ENCODE peak calls at places on chromosomes 11 and 22, in five cellular contexts. N, S, X, C and A are unnamed samples.

GRCh38 chr11:107301886-107302285 is 155.7 kb downstream of the CWF19L2 start:
- DNase-seq in N (peak), S (no peak), C (no peak), X (no peak), A (no peak)

GRCh38 chr11:118304227-118304808 is at the start of gene CD3E:
- DNase-seq in S (no peak), X (peak), C (no peak), N (no peak), A (no peak)

GRCh38 chr11:114321621-114322257 is 25.5 kb downstream of the NNMT start:
- DNase-seq in X (no peak), N (peak), C (no peak), S (peak), A (no peak)

GRCh38 chr22:23803001-23803819 is 16.4 kb downstream of the SMARCB1 start:
- DNase-seq in X (no peak), C (no peak), S (no peak), N (no peak), A (peak)

GRCh38 chr11:103888541-103888951 is 147.9 kb upstream of the DDI1 start:
- DNase-seq in C (no peak), X (no peak), N (no peak), S (no peak), A (no peak)

GRCh38 chr22:38989461-38989860 is 7.3 kb downstream of the APOBEC3B start:
- DNase-seq in S (no peak), C (no peak), X (no peak), N (no peak), A (no peak)

GRCh38 chr11:11458523-11458922 is 105.5 kb upstream of the CSNK2A3 start:
- DNase-seq in C (no peak), N (no peak), S (no peak), X (no peak), A (no peak)

GRCh38 chr11:79406376-79406775 is 34.5 kb downstream of the TENM4 start:
- DNase-seq in S (no peak), N (no peak), X (no peak), C (peak), A (peak)

GRCh38 chr11:59380263-59381059 is 21.8 kb downstream of the OR5AN1 start:
- DNase-seq in X (no peak), S (no peak), C (no peak), N (no peak), A (peak)

GRCh38 chr11:33160147-33160546 is 1.1 kb downstream of the CSTF3 start:
- DNase-seq in S (peak), C (no peak), X (no peak), N (peak), A (no peak)

GRCh38 chr11:19365743-19366410 is 125.1 kb upstream of the E2F8 start:
- DNase-seq in S (no peak), N (peak), X (no peak), C (no peak), A (no peak)

GRCh38 chr11:64713031-64713780 is 9.8 kb downstream of the NRXN2 start:
- DNase-seq in C (no peak), X (no peak), S (peak), N (peak), A (no peak)

GRCh38 chr11:46674463-46675287 is 25.7 kb downstream of the ARHGAP1 start:
- DNase-seq in S (peak), N (no peak), C (no peak), X (no peak), A (no peak)

GRCh38 chr22:39401301-39401631 is 1.7 kb downstream of the TAB1 start:
- DNase-seq in N (no peak), X (no peak), S (no peak), C (no peak), A (no peak)

GRCh38 chr11:80327971-80328614 is 887.3 kb upstream of the TENM4 start:
- DNase-seq in X (no peak), N (no peak), S (peak), C (no peak), A (no peak)

GRCh38 chr22:44297662-44298061 is 15.1 kb downstream of the SHISAL1 start:
- DNase-seq in S (no peak), C (no peak), N (no peak), X (no peak), A (no peak)

GRCh38 chr11:119782673-119783072 is 53.7 kb upstream of the NECTIN1 start:
- DNase-seq in C (no peak), N (peak), X (no peak), S (peak), A (no peak)

GRCh38 chr11:86414032-86414431 is 39.3 kb downstream of the CCDC81 start:
- DNase-seq in N (no peak), S (no peak), X (no peak), C (no peak), A (no peak)

GRCh38 chr11:2655834-2656622 is 43.8 kb downstream of the KCNQ1OT1 start:
- DNase-seq in S (peak), C (no peak), X (no peak), N (no peak), A (no peak)

GRCh38 chr11:35412285-35412684 is 7.1 kb downstream of the SLC1A2 start:
- DNase-seq in X (no peak), N (peak), C (no peak), S (no peak), A (no peak)

GRCh38 chr11:28757725-28758515 is 649.7 kb downstream of the METTL15 start:
- DNase-seq in C (no peak), N (peak), X (no peak), S (peak), A (no peak)

GRCh38 chr11:94832604-94833238 is 64.6 kb downstream of the AMOTL1 start:
- DNase-seq in S (no peak), X (no peak), N (no peak), C (no peak), A (no peak)

GRCh38 chr11:60919320-60919719 is 4.9 kb upstream of the TMEM132A start:
- DNase-seq in X (no peak), S (no peak), C (no peak), N (no peak), A (no peak)

GRCh38 chr22:50535113-50535512 is 5.3 kb upstream of the TYMP start:
- DNase-seq in N (no peak), S (no peak), C (no peak), X (no peak), A (no peak)

GRCh38 chr22:50532353-50532700 is 2.5 kb upstream of the TYMP start:
- DNase-seq in X (no peak), C (no peak), N (no peak), S (no peak), A (no peak)

GRCh38 chr22:50530857-50531545 is 1.2 kb upstream of the TYMP start:
- DNase-seq in N (peak), X (peak), C (peak), S (peak), A (no peak)

GRCh38 chr22:50531546-50532352 is 1.9 kb upstream of the TYMP start:
- DNase-seq in N (peak), S (peak), X (peak), C (peak), A (no peak)

GRCh38 chr22:50532824-50533344 is 3.1 kb upstream of the TYMP start:
- DNase-seq in N (no peak), C (no peak), S (no peak), X (no peak), A (no peak)
- H3K4me3 ChIP-seq in N (no peak), C (no peak), S (no peak), X (no peak), A (no peak)

GRCh38 chr11:57205046-57205671 is 23.4 kb downstream of the LRRC55 start:
- DNase-seq in X (no peak), S (peak), C (no peak), N (peak), A (no peak)
- H3K4me3 ChIP-seq in X (no peak), S (no peak), C (no peak), N (no peak), A (no peak)

GRCh38 chr11:43581370-43582023 is 99.0 kb upstream of the HSD17B12 start:
- DNase-seq in C (no peak), X (no peak), N (no peak), S (no peak), A (no peak)
- H3K4me3 ChIP-seq in C (peak), X (no peak), N (no peak), S (no peak), A (no peak)

DNA sequence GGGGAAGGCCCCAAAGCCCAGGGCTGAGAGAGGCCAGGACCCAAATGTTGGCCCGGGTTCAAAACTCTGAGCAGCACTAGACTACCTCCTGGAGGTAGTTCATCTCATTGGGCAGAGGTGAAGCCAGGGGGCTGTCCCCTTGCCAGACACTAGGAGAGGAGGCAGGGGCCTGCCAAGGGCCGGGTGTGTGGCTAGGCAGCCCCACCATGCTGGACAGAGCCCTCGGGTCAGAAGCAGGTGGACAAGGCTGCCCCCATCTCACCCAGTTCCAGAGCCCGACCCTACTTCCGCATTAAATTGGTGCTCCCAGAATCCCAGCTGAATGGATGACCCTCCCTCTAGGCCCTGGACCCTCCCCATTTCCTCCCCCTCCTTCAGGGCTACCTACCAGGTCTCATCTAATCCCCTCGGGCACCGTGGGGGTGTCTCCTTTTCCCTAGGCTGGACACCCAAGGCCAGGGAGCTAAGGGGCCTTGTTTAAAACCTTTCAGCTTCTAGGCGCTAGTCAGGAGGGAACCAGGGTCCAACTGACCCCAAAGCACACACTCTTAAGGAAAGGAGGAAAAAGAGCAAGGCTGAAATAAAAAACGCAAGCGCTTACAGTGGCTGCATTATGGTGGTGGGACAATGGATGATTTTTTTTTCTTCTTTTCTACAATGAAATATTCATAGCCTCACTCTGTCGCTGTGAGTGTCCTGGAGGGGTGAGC is 72.1 kb upstream of the TCF20 start:
- DNase-seq in S (no peak), N (no peak), C (no peak), X (no peak), A (no peak)
- H3K4me3 ChIP-seq in S (no peak), N (no peak), C (no peak), X (no peak), A (no peak)

GRCh38 chr22:46056169-46057041 is 79.4 kb upstream of the WNT7B start:
- DNase-seq in S (peak), C (no peak), N (no peak), X (no peak), A (no peak)
- H3K4me3 ChIP-seq in S (peak), C (no peak), N (no peak), X (no peak), A (no peak)

GRCh38 chr22:31972180-31972579 is 27.8 kb downstream of the YWHAH start:
- DNase-seq in N (no peak), X (no peak), C (no peak), S (no peak), A (no peak)

GRCh38 chr22:31973739-31974138 is 29.4 kb downstream of the YWHAH start:
- DNase-seq in N (no peak), X (no peak), S (no peak), C (no peak), A (no peak)

GRCh38 chr22:31968022-31968421 is 23.7 kb downstream of the YWHAH start:
- DNase-seq in C (no peak), S (no peak), X (no peak), N (no peak), A (no peak)

GRCh38 chr22:31970490-31971444 is 26.4 kb downstream of the YWHAH start:
- DNase-seq in S (peak), C (peak), X (peak), N (peak), A (no peak)

DNA sequence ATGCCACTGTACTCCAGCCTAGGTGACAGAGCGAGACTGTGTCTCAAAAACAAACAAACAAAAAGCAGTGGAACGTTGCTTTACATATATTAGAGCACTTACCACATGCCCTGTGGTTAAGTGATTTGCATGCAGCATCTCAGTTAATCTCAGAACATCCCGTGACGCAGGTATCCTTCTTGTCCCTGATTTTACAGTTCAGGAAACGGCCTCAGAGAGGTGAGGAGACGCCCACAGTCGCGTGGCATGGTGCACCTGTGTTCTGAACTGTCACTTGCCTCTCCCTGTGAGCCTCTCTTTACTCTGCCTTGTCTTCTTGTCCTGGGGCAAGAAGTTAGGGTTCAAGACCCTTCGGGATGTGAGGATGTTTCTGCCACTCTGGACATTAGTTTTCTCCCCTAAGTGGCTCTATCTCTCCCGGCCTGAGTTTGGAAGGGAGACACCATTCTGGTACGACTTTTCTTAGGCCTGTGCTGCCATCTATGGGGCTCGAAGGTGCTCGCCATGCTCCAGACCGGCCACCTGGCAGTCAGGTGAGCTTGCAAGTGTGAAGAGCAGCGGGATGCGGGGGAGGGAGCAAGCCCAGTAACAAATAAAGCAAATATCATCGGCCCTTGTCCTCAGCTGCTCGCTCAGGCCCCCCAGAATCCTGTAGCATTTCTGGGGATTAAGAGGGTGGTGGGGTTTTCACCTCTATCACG is 25.6 kb downstream of the YWHAH start:
- DNase-seq in X (peak), S (peak), C (peak), N (peak), A (peak)
- H3K4me3 ChIP-seq in X (peak), S (peak), C (peak), N (peak), A (peak)

GRCh38 chr11:62885137-62885536 is 4.4 kb downstream of the SLC3A2 start:
- DNase-seq in S (no peak), N (no peak), C (no peak), X (no peak), A (no peak)
- H3K4me3 ChIP-seq in S (no peak), N (peak), C (no peak), X (no peak), A (no peak)